ENCODE peak calls at places on chromosomes 6 and 20, in six cellular contexts. H is osteocyte; B is progenitor cell of endocrine pancreas; J is cardiac fibroblast; L is psoas muscle; P is stimulated activated CD4-positive, alpha-beta T cell treated with anti-CD3 and anti-CD28 coated beads, Interleukin-12 subunit alpha, Interleukin-12 subunit beta, amount 100 ng/mL, for 4 hours. S is an unnamed sample.

GRCh38 chr6:158625881-158626305 is 18.6 kb downstream of the DYNLT1 start:
- DNase-seq in J (no peak), H (peak; percentile 53), P (no peak), B (no peak), L (no peak), S (no peak)

GRCh38 chr6:166619912-166620311 is 7.1 kb downstream of the RPS6KA2 start:
- DNase-seq in B (no peak), J (peak; percentile 98), P (no peak), H (peak; percentile 83), L (peak; percentile 52), S (peak; percentile 74)

GRCh38 chr6:44270526-44271405 is 516 bp downstream of the TMEM151B start:
- DNase-seq in B (peak; percentile 56), P (no peak), H (no peak), J (no peak), L (no peak), S (no peak)

GRCh38 chr6:30060634-30060981 is 457 bp upstream of the POLR1H start:
- DNase-seq in L (peak; percentile 41), J (peak; percentile 41), B (no peak), H (no peak), P (no peak), S (peak; percentile 52)

GRCh38 chr20:11520596-11520995 is 397.1 kb upstream of the BTBD3 start:
- DNase-seq in B (no peak), H (no peak), J (no peak), P (no peak), L (no peak), S (no peak)

GRCh38 chr6:142954844-142955243 is 9.9 kb upstream of the HIVEP2 start:
- DNase-seq in H (no peak), P (no peak), L (no peak), J (no peak), B (no peak), S (no peak)

GRCh38 chr6:36612101-36612625 is 18.0 kb downstream of the SRSF3 start:
- DNase-seq in P (no peak), J (no peak), H (no peak), B (no peak), L (no peak), S (peak; percentile 15)

GRCh38 chr20:666877-667276 is 8.7 kb downstream of the SCRT2 start:
- DNase-seq in B (no peak), P (no peak), L (no peak), H (no peak), J (no peak), S (no peak)

GRCh38 chr6:133376743-133377142 is 135.6 kb downstream of the EYA4 start:
- DNase-seq in B (no peak), J (no peak), L (no peak), P (no peak), H (no peak), S (no peak)

GRCh38 chr20:8722277-8722928 is 346.5 kb upstream of the PLCB4 start:
- DNase-seq in B (no peak), H (no peak), J (peak; percentile 81), L (no peak), P (no peak), S (no peak)

GRCh38 chr6:16690244-16691142 is 70.8 kb downstream of the ATXN1 start:
- DNase-seq in J (peak; percentile 84), B (no peak), P (no peak), H (no peak), L (no peak), S (no peak)

GRCh38 chr6:167907837-167908681 is 81.3 kb downstream of the AFDN start:
- DNase-seq in B (no peak), J (peak; percentile 39), P (no peak), H (no peak), L (no peak), S (no peak)

GRCh38 chr6:20092071-20092566 is 120.2 kb downstream of the MBOAT1 start:
- DNase-seq in P (no peak), L (no peak), B (no peak), J (peak; percentile 69), H (no peak), S (no peak)

GRCh38 chr20:43584448-43585138 is 6.1 kb upstream of the IFT52 start:
- DNase-seq in J (peak; percentile 81), L (no peak), P (no peak), H (no peak), B (no peak), S (no peak)

GRCh38 chr6:81625216-81625615 is 127.3 kb downstream of the TENT5A start:
- DNase-seq in J (peak; percentile 10), L (no peak), B (no peak), P (no peak), H (no peak), S (no peak)

GRCh38 chr20:62751551-62752150 is 43.0 kb downstream of the NTSR1 start:
- DNase-seq in J (no peak), H (no peak), B (no peak), P (no peak), L (peak; percentile 9), S (no peak)

GRCh38 chr6:44697333-44697732 is 309.8 kb downstream of the CDC5L start:
- DNase-seq in P (no peak), B (no peak), L (no peak), H (peak; percentile 73), J (peak; percentile 26), S (no peak)

GRCh38 chr20:40571625-40572024 is 117.4 kb downstream of the MAFB start:
- DNase-seq in L (no peak), J (no peak), B (no peak), P (no peak), H (no peak), S (no peak)

GRCh38 chr6:39239527-39240154 is 10.4 kb upstream of the KCNK5 start:
- DNase-seq in J (no peak), L (no peak), B (no peak), H (no peak), P (no peak), S (no peak)

GRCh38 chr6:136592930-136593673 is 42.9 kb upstream of the MAP7 start:
- DNase-seq in P (no peak), J (peak; percentile 47), B (no peak), H (no peak), L (no peak), S (no peak)

GRCh38 chr6:55901765-55902164 is 26.4 kb upstream of the BMP5 start:
- DNase-seq in P (no peak), B (no peak), J (no peak), L (no peak), H (no peak), S (no peak)

GRCh38 chr6:119552016-119552415 is 202.5 kb upstream of the MAN1A1 start:
- DNase-seq in B (no peak), P (no peak), H (no peak), J (no peak), L (no peak), S (no peak)

GRCh38 chr6:14865609-14866100 is 380.2 kb upstream of the JARID2 start:
- DNase-seq in B (no peak), J (no peak), P (no peak), L (no peak), H (no peak), S (no peak)

GRCh38 chr6:14037402-14038277 is 79.9 kb upstream of the CD83 start:
- DNase-seq in P (no peak), B (no peak), L (no peak), J (peak; percentile 61), H (no peak), S (no peak)

S was measured in upper lobe of left lung.